ENCODE peak calls at places on chromosomes 6 and 20, in four cellular contexts. V, I, B and A are unnamed samples.

GRCh38 chr6:95545226-95545625 is 32.1 kb upstream of the MANEA start:
- DNase-seq in V (no peak), I (peak), B (no peak), A (no peak)

GRCh38 chr20:38623061-38623460 is 21.5 kb downstream of the ARHGAP40 start:
- DNase-seq in V (no peak), I (no peak), B (no peak), A (no peak)

GRCh38 chr6:154638369-154638768 is 94.8 kb upstream of the SCAF8 start:
- DNase-seq in V (no peak), I (no peak), B (no peak), A (no peak)

GRCh38 chr20:53685070-53685595 is 91.5 kb upstream of the ZNF217 start:
- DNase-seq in V (no peak), I (no peak), B (peak), A (no peak)

GRCh38 chr6:1787894-1788293 is 178.2 kb downstream of the FOXC1 start:
- DNase-seq in V (no peak), I (no peak), B (no peak), A (peak)

GRCh38 chr6:137159912-137160311 is 13.5 kb downstream of the IL22RA2 start:
- DNase-seq in V (no peak), I (no peak), B (no peak), A (no peak)

GRCh38 chr20:10982692-10983091 is 308.9 kb upstream of the JAG1 start:
- DNase-seq in V (peak), I (no peak), B (no peak), A (no peak)

GRCh38 chr6:121597654-121598053 is 162.2 kb downstream of the GJA1 start:
- DNase-seq in V (no peak), I (no peak), B (no peak), A (no peak)

GRCh38 chr6:112683926-112684325 is 336.8 kb downstream of the RFPL4B start:
- DNase-seq in V (no peak), I (no peak), B (no peak), A (peak)

GRCh38 chr6:166589334-166589731 is 2.9 kb upstream of the RAMACL start:
- DNase-seq in V (no peak), I (no peak), B (no peak), A (no peak)